ENCODE peak calls at places on chromosomes 13 and 19, in six cellular contexts. R, T, D, J, K and W are unnamed samples.
A peak's percentile ranks its signal among the peaks of the same experiment; 100 is the strongest.

GRCh38 chr13:78129850-78130249 is 211.2 kb upstream of the EDNRB start:
- DNase-seq in J (no peak), T (no peak), D (peak; percentile 42), R (no peak), K (no peak), W (no peak)

GRCh38 chr13:100536643-100537180 is 51.9 kb downstream of the GGACT start:
- DNase-seq in D (no peak), T (no peak), K (no peak), R (no peak), J (no peak), W (no peak)

GRCh38 chr19:54449701-54450069 is 686 bp downstream of the LENG8 start:
- DNase-seq in K (no peak), D (no peak), R (no peak), J (no peak), T (no peak), W (no peak)

GRCh38 chr19:38470788-38471480 is 37.4 kb downstream of the RYR1 start:
- DNase-seq in K (no peak), J (no peak), D (no peak), T (no peak), R (no peak), W (no peak)

GRCh38 chr13:51475727-51476521 is 23.1 kb upstream of the INTS6 start:
- DNase-seq in K (no peak), J (no peak), R (no peak), D (no peak), T (no peak), W (peak; percentile 6)

GRCh38 chr13:18948664-18949488 is 232.7 kb downstream of the TUBA3C start:
- DNase-seq in D (no peak), T (no peak), R (no peak), K (no peak), J (no peak), W (no peak)

GRCh38 chr19:3333662-3334061 is 32.7 kb upstream of the NFIC start:
- DNase-seq in R (no peak), K (no peak), D (no peak), T (no peak), J (no peak), W (no peak)

GRCh38 chr13:113545455-113545930 is 39.1 kb upstream of the TFDP1 start:
- DNase-seq in T (peak; percentile 66), K (no peak), R (no peak), J (no peak), D (no peak), W (peak; percentile 29)

GRCh38 chr19:13100031-13100588 is 2.5 kb downstream of the LYL1 start:
- DNase-seq in J (no peak), D (peak; percentile 69), K (no peak), T (no peak), R (no peak), W (no peak)

GRCh38 chr19:6663236-6664187 is 6.4 kb downstream of the TNFSF14 start:
- DNase-seq in R (no peak), D (no peak), T (no peak), K (no peak), J (no peak), W (no peak)

GRCh38 chr19:38004100-38004504 is 97.1 kb downstream of the SIPA1L3 start:
- DNase-seq in T (no peak), D (peak; percentile 35), K (no peak), R (no peak), J (no peak), W (peak; percentile 72)